ENCODE peak calls at places on chromosomes 13 and 19, in six cellular contexts. One of them, this sample, is unnamed.

GRCh38 chr13:80945328-80945727 is 604.4 kb upstream of the SPRY2 start:
- DNase-seq in progenitor cell of endocrine pancreas: peak; percentile 29
- DNase-seq in neural crest cell: peak; percentile 50
- DNase-seq in A172: no peak
- DNase-seq in D341Med: no peak
- DNase-seq in A549: peak; percentile 8
- DNase-seq in this sample: no peak

GRCh38 chr19:51114087-51114714 is 6.0 kb upstream of the CTU1 start:
- DNase-seq in A172: no peak
- DNase-seq in D341Med: no peak
- DNase-seq in neural crest cell: no peak
- DNase-seq in progenitor cell of endocrine pancreas: no peak
- DNase-seq in A549: no peak
- DNase-seq in this sample: no peak

GRCh38 chr19:6062274-6062673 is 48.0 kb downstream of the RFX2 start:
- DNase-seq in A549: no peak
- DNase-seq in D341Med: no peak
- DNase-seq in neural crest cell: no peak
- DNase-seq in A172: peak; percentile 56
- DNase-seq in progenitor cell of endocrine pancreas: no peak
- DNase-seq in this sample: no peak

GRCh38 chr19:33143897-33144405 is 12.0 kb downstream of the WDR88 start:
- DNase-seq in D341Med: peak; percentile 91
- DNase-seq in A172: peak; percentile 37
- DNase-seq in progenitor cell of endocrine pancreas: peak; percentile 56
- DNase-seq in neural crest cell: peak; percentile 77
- DNase-seq in A549: peak; percentile 83
- DNase-seq in this sample: peak; percentile 42

GRCh38 chr19:30888937-30889336 is 460.3 kb downstream of the TSHZ3 start:
- DNase-seq in D341Med: no peak
- DNase-seq in A172: no peak
- DNase-seq in A549: no peak
- DNase-seq in neural crest cell: no peak
- DNase-seq in progenitor cell of endocrine pancreas: no peak
- DNase-seq in this sample: no peak

GRCh38 chr19:35328851-35329285 is at the start of gene CD22:
- DNase-seq in A549: no peak
- DNase-seq in A172: no peak
- DNase-seq in D341Med: no peak
- DNase-seq in neural crest cell: no peak
- DNase-seq in progenitor cell of endocrine pancreas: no peak
- DNase-seq in this sample: no peak

GRCh38 chr19:48249502-48250014 is 6.2 kb downstream of the CARD8 start:
- DNase-seq in A172: no peak
- DNase-seq in A549: no peak
- DNase-seq in neural crest cell: no peak
- DNase-seq in D341Med: no peak
- DNase-seq in progenitor cell of endocrine pancreas: no peak
- DNase-seq in this sample: no peak

GRCh38 chr13:114066956-114067355 is 65.5 kb downstream of the RASA3 start:
- DNase-seq in A172: no peak
- DNase-seq in neural crest cell: no peak
- DNase-seq in D341Med: no peak
- DNase-seq in progenitor cell of endocrine pancreas: no peak
- DNase-seq in A549: no peak
- DNase-seq in this sample: no peak

GRCh38 chr19:16851031-16851712 is 22.0 kb downstream of the SIN3B start:
- DNase-seq in A172: peak; percentile 46
- DNase-seq in progenitor cell of endocrine pancreas: no peak
- DNase-seq in D341Med: no peak
- DNase-seq in neural crest cell: no peak
- DNase-seq in A549: no peak
- DNase-seq in this sample: peak; percentile 82